ENCODE peak calls at places on chromosomes 16 and 17, in five cellular contexts. B is CD4-positive, alpha-beta T cell; K is A673; A is PC-3; C is A549. H is an unnamed sample.

GRCh38 chr17:14301279-14301760 is 439 bp downstream of the HS3ST3B1 start:
- DNase-seq in C (no peak), A (no peak), B (peak), K (no peak), H (no peak)

GRCh38 chr16:81610936-81611335 is 166.3 kb downstream of the CMIP start:
- DNase-seq in C (no peak), K (no peak), A (no peak), B (no peak), H (no peak)

GRCh38 chr17:82933911-82934310 is 94.1 kb upstream of the ZNF750 start:
- DNase-seq in B (no peak), C (no peak), K (no peak), A (no peak), H (peak)

GRCh38 chr16:4180511-4180910 is 61.4 kb downstream of the SRL start:
- DNase-seq in B (no peak), C (no peak), A (no peak), K (no peak), H (no peak)

GRCh38 chr16:89048087-89048729 is 45.4 kb upstream of the ACSF3 start:
- DNase-seq in C (no peak), B (no peak), A (no peak), K (no peak), H (no peak)

GRCh38 chr16:49750341-49751011 is 105.4 kb downstream of the ZNF423 start:
- DNase-seq in C (no peak), B (no peak), K (no peak), A (no peak), H (no peak)

GRCh38 chr17:1617620-1618174 is 10.9 kb downstream of the SLC43A2 start:
- DNase-seq in B (no peak), K (peak), A (no peak), C (peak), H (no peak)

GRCh38 chr17:7577327-7578199 is 1.9 kb upstream of the CD68 start:
- DNase-seq in A (no peak), C (no peak), K (no peak), B (no peak), H (no peak)

GRCh38 chr16:16096161-16096857 is 127.0 kb downstream of the ABCC6 start:
- DNase-seq in B (no peak), K (no peak), A (no peak), C (no peak), H (no peak)

GRCh38 chr16:3137267-3137666 is 2.4 kb downstream of the ZNF213 start:
- DNase-seq in B (no peak), A (no peak), C (no peak), K (no peak), H (no peak)

GRCh38 chr16:3135120-3135715 is 389 bp downstream of the ZNF213 start:
- DNase-seq in A (no peak), K (no peak), B (no peak), C (no peak), H (no peak)

GRCh38 chr16:3131755-3132377 is 3.0 kb upstream of the ZNF213 start:
- DNase-seq in A (peak), B (peak), C (peak), K (peak), H (no peak)

GRCh38 chr16:3138342-3138741 is 3.5 kb downstream of the ZNF213 start:
- DNase-seq in B (no peak), C (no peak), A (no peak), K (no peak), H (peak)

DNA sequence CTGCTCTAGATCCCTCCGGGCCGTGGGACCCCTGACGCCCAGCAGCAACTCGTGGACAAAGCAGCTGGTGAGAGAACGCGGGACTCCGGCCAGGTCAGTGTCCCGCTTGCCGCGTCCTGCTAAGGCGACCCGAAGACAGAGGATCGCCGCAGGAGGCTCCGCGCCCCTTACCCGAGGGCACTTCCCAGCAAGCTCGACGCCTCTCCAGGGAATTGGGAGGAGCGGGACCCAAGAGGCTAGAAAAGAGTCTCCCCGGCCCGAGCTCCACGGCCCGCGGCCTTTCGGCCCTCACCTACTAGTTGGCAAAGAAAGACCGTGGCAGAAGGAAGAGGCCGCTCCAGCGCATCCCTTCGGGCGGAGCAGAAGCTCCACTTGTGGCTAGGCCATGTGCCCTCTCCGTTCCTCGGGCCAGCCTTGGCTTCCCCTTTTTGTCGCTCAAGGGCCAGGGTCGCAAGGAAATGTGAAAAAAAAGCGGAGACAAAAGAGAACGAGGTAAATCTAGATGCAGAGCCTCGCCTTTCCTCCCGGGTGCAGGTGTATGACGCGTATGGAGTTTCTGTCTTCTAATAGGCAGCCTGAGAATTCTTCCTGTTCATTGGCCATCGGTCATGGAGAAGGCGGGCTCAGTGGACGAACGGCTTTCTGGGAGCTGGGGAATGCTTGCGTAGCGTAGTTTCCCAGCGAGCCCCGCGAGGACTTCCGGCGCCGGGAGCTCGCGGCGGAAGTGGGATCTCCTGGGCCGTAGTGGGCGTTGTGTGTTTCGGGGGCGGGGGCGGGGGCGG is at the start of gene ZNF213:
- DNase-seq in A (peak), K (peak), C (peak), B (peak), H (peak)
- H3K27ac ChIP-seq in A (peak), K (peak), C (peak), B (peak), H (peak)

GRCh38 chr17:3796822-3797170 is 4.2 kb downstream of the ITGAE start:
- DNase-seq in B (no peak), K (no peak), A (no peak), C (no peak), H (no peak)

GRCh38 chr17:3792481-3792880 is 8.5 kb downstream of the ITGAE start:
- DNase-seq in B (no peak), K (no peak), A (no peak), C (no peak), H (no peak)

GRCh38 chr17:3795758-3796102 is 5.3 kb downstream of the ITGAE start:
- DNase-seq in A (no peak), C (no peak), K (no peak), B (no peak), H (no peak)

GRCh38 chr17:3796110-3796821 is 4.7 kb downstream of the ITGAE start:
- DNase-seq in K (no peak), B (peak), C (no peak), A (no peak), H (no peak)

GRCh38 chr17:3794890-3795757 is 5.9 kb downstream of the ITGAE start:
- DNase-seq in B (peak), K (no peak), A (no peak), C (peak), H (no peak)
- TF ChIP-seq CTCF in B (no peak), K (no peak), A (no peak), C (no peak), H (no peak)

GRCh38 chr16:75252946-75253911 is 1.8 kb upstream of the BCAR1 start:
- DNase-seq in K (peak), A (no peak), B (no peak), C (no peak), H (peak)
- H3K27ac ChIP-seq in K (peak), A (no peak), B (no peak), C (peak), H (peak)

DNA sequence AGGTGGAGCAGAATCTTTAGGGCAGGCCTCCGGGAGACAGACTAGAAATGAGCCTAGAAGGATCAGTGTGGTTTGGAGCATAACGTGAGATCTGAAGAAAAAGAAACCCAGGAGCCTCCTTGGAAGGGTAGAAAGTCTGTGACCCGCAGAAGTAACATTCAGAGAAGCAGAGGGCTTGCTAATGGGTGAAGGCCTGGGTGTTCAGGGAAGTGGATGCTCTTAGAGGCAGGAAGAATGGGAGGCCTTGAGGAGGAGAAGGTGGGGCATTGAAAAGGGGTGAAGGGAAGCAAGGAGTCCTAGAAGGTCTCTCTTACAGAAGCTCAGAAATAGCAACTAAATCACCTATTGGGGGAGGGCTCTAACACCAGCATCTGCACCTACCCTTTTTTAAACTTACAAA is 20.3 kb downstream of the GPT2 start:
- DNase-seq in C (no peak), A (no peak), K (no peak), B (no peak), H (no peak)
- TF ChIP-seq CTCF in C (no peak), A (no peak), K (no peak), B (no peak), H (no peak)

GRCh38 chr16:19696312-19696711 is 21.7 kb downstream of the KNOP1 start:
- DNase-seq in C (peak), A (peak), B (peak), K (peak), H (peak)

GRCh38 chr16:19698480-19699465 is 19.3 kb downstream of the KNOP1 start:
- DNase-seq in C (no peak), B (no peak), A (no peak), K (no peak), H (no peak)

GRCh38 chr16:19694989-19695388 is 23.0 kb downstream of the KNOP1 start:
- DNase-seq in K (no peak), B (no peak), C (no peak), A (no peak), H (no peak)

GRCh38 chr16:19697756-19698318 is 20.2 kb downstream of the KNOP1 start:
- DNase-seq in B (no peak), C (peak), A (no peak), K (no peak), H (no peak)

GRCh38 chr16:19696961-19697360 is 21.1 kb downstream of the KNOP1 start:
- DNase-seq in C (no peak), A (no peak), B (no peak), K (no peak), H (no peak)
- H3K27ac ChIP-seq in C (no peak), A (peak), B (peak), K (no peak), H (peak)

GRCh38 chr16:73048292-73049050 is 543 bp upstream of the ZFHX3 start:
- DNase-seq in A (peak), B (no peak), C (peak), K (peak), H (no peak)
- TF ChIP-seq CTCF in A (no peak), B (no peak), C (no peak), K (no peak), H (no peak)

GRCh38 chr17:19933633-19934032 is 44.0 kb downstream of the AKAP10 start:
- DNase-seq in K (no peak), B (no peak), A (no peak), C (no peak), H (no peak)

GRCh38 chr17:19928299-19928698 is 49.3 kb downstream of the AKAP10 start:
- DNase-seq in A (no peak), K (no peak), C (no peak), B (no peak), H (no peak)

GRCh38 chr17:19935169-19935568 is 42.5 kb downstream of the AKAP10 start:
- DNase-seq in B (no peak), K (no peak), C (no peak), A (peak), H (no peak)

GRCh38 chr17:19937522-19937921 is 40.1 kb downstream of the AKAP10 start:
- DNase-seq in K (no peak), A (peak), C (no peak), B (no peak), H (no peak)

DNA sequence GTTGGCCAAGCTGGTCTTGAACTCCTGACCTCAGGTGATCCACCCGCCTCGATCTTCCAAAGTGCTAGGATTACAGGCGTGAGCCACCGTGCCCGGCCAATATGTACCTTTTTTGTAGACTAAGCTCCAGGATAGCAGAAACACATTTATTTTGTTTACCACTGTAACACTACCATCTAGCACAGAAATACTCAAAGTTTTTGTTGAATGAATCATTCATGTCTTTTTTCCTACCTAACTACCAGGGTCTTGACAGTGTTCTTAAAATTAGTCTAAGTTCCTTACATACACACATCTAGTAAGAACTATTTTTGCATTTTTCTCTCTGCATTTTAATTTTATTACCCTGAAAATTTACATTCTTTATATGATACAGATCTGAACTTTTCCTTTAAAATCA is 44.4 kb downstream of the AKAP10 start:
- DNase-seq in C (no peak), A (peak), B (no peak), K (no peak), H (no peak)
- H3K27ac ChIP-seq in C (no peak), A (no peak), B (no peak), K (no peak), H (no peak)

GRCh38 chr17:65109543-65109942 is 27.6 kb upstream of the RGS9 start:
- DNase-seq in B (no peak), K (no peak), A (no peak), C (no peak), H (no peak)
- TF ChIP-seq CTCF in B (no peak), K (no peak), A (no peak), C (no peak), H (no peak)